ENCODE peak calls at places on chromosomes 4 and X, in seven cellular contexts. One of them, this sample, is unnamed.

GRCh38 chr4:2798399-2799301 is 5.8 kb downstream of the SH3BP2 start:
- DNase-seq in AG04450: no peak
- DNase-seq in astrocyte: no peak
- DNase-seq in lower lobe of right lung: peak
- DNase-seq in right lobe of liver: peak
- DNase-seq in OCI-LY7: peak
- DNase-seq in GM23338: no peak
- DNase-seq in this sample: no peak

GRCh38 chr4:10063544-10064300 is 42.4 kb upstream of the SLC2A9 start:
- DNase-seq in AG04450: peak
- DNase-seq in astrocyte: peak
- DNase-seq in lower lobe of right lung: peak
- DNase-seq in right lobe of liver: peak
- DNase-seq in OCI-LY7: no peak
- DNase-seq in GM23338: peak
- DNase-seq in this sample: peak

GRCh38 chr4:61938250-61938846 is 738.2 kb downstream of the ADGRL3 start:
- DNase-seq in AG04450: no peak
- DNase-seq in astrocyte: no peak
- DNase-seq in lower lobe of right lung: no peak
- DNase-seq in right lobe of liver: no peak
- DNase-seq in OCI-LY7: no peak
- DNase-seq in GM23338: peak
- DNase-seq in this sample: no peak

GRCh38 chr4:76212851-76213414 is 691 bp downstream of the SCARB2 start:
- DNase-seq in AG04450: no peak
- DNase-seq in astrocyte: peak
- DNase-seq in lower lobe of right lung: no peak
- DNase-seq in right lobe of liver: no peak
- DNase-seq in OCI-LY7: no peak
- DNase-seq in GM23338: peak
- DNase-seq in this sample: peak

GRCh38 chrX:57313583-57314215 is 27.2 kb downstream of the FAAH2 start:
- DNase-seq in AG04450: no peak
- DNase-seq in astrocyte: no peak
- DNase-seq in lower lobe of right lung: no peak
- DNase-seq in right lobe of liver: no peak
- DNase-seq in OCI-LY7: no peak
- DNase-seq in GM23338: no peak
- DNase-seq in this sample: no peak

GRCh38 chrX:154378059-154378798 is 866 bp upstream of the EMD start:
- DNase-seq in AG04450: no peak
- DNase-seq in astrocyte: no peak
- DNase-seq in lower lobe of right lung: peak
- DNase-seq in right lobe of liver: peak
- DNase-seq in OCI-LY7: peak
- DNase-seq in GM23338: peak
- DNase-seq in this sample: no peak

GRCh38 chr4:139524062-139524631 is 31.9 kb downstream of the SETD7 start:
- DNase-seq in AG04450: no peak
- DNase-seq in astrocyte: peak
- DNase-seq in lower lobe of right lung: no peak
- DNase-seq in right lobe of liver: no peak
- DNase-seq in OCI-LY7: no peak
- DNase-seq in GM23338: no peak
- DNase-seq in this sample: no peak

GRCh38 chr4:31193516-31193915 is 473.3 kb downstream of the PCDH7 start:
- DNase-seq in AG04450: no peak
- DNase-seq in astrocyte: no peak
- DNase-seq in lower lobe of right lung: no peak
- DNase-seq in right lobe of liver: no peak
- DNase-seq in OCI-LY7: no peak
- DNase-seq in GM23338: no peak
- DNase-seq in this sample: no peak

GRCh38 chr4:13541720-13542576 is 2.4 kb downstream of the NKX3-2 start:
- DNase-seq in AG04450: no peak
- DNase-seq in astrocyte: no peak
- DNase-seq in lower lobe of right lung: no peak
- DNase-seq in right lobe of liver: no peak
- DNase-seq in OCI-LY7: no peak
- DNase-seq in GM23338: peak
- DNase-seq in this sample: no peak

GRCh38 chrX:102840871-102841705 is 96.0 kb upstream of the RAB40AL start:
- DNase-seq in AG04450: no peak
- DNase-seq in astrocyte: no peak
- DNase-seq in lower lobe of right lung: no peak
- DNase-seq in right lobe of liver: no peak
- DNase-seq in OCI-LY7: no peak
- DNase-seq in GM23338: peak
- DNase-seq in this sample: peak

GRCh38 chr4:53962516-53963225 is 101.7 kb downstream of the CHIC2 start:
- DNase-seq in AG04450: peak
- DNase-seq in astrocyte: peak
- DNase-seq in lower lobe of right lung: no peak
- DNase-seq in right lobe of liver: no peak
- DNase-seq in OCI-LY7: no peak
- DNase-seq in GM23338: no peak
- DNase-seq in this sample: peak

GRCh38 chr4:60450054-60450453 is 750.1 kb upstream of the ADGRL3 start:
- DNase-seq in AG04450: no peak
- DNase-seq in astrocyte: no peak
- DNase-seq in lower lobe of right lung: no peak
- DNase-seq in right lobe of liver: no peak
- DNase-seq in OCI-LY7: no peak
- DNase-seq in GM23338: peak
- DNase-seq in this sample: no peak

GRCh38 chrX:53087378-53087777 is 5.2 kb downstream of the TSPYL2 start:
- DNase-seq in AG04450: no peak
- DNase-seq in astrocyte: no peak
- DNase-seq in lower lobe of right lung: no peak
- DNase-seq in right lobe of liver: no peak
- DNase-seq in OCI-LY7: no peak
- DNase-seq in GM23338: no peak
- DNase-seq in this sample: no peak

GRCh38 chr4:139243448-139244365 is 36.3 kb downstream of the MGARP start:
- DNase-seq in AG04450: peak
- DNase-seq in astrocyte: peak
- DNase-seq in lower lobe of right lung: no peak
- DNase-seq in right lobe of liver: no peak
- DNase-seq in OCI-LY7: no peak
- DNase-seq in GM23338: no peak
- DNase-seq in this sample: peak

GRCh38 chrX:106802388-106803275 is at the start of gene TBC1D8B:
- DNase-seq in AG04450: peak
- DNase-seq in astrocyte: peak
- DNase-seq in lower lobe of right lung: peak
- DNase-seq in right lobe of liver: peak
- DNase-seq in OCI-LY7: peak
- DNase-seq in GM23338: peak
- DNase-seq in this sample: peak

GRCh38 chrX:28701222-28701621 is 114.0 kb downstream of the IL1RAPL1 start:
- DNase-seq in AG04450: no peak
- DNase-seq in astrocyte: no peak
- DNase-seq in lower lobe of right lung: no peak
- DNase-seq in right lobe of liver: no peak
- DNase-seq in OCI-LY7: no peak
- DNase-seq in GM23338: no peak
- DNase-seq in this sample: no peak

GRCh38 chr4:24686866-24687672 is 102.7 kb upstream of the DHX15 start:
- DNase-seq in AG04450: no peak
- DNase-seq in astrocyte: no peak
- DNase-seq in lower lobe of right lung: peak
- DNase-seq in right lobe of liver: no peak
- DNase-seq in OCI-LY7: peak
- DNase-seq in GM23338: peak
- DNase-seq in this sample: peak

GRCh38 chr4:91471280-91471679 is 832.5 kb upstream of the GRID2 start:
- DNase-seq in AG04450: no peak
- DNase-seq in astrocyte: no peak
- DNase-seq in lower lobe of right lung: peak
- DNase-seq in right lobe of liver: no peak
- DNase-seq in OCI-LY7: no peak
- DNase-seq in GM23338: no peak
- DNase-seq in this sample: no peak

GRCh38 chr4:5044341-5044740 is 6.9 kb upstream of the STK32B start:
- DNase-seq in AG04450: no peak
- DNase-seq in astrocyte: no peak
- DNase-seq in lower lobe of right lung: no peak
- DNase-seq in right lobe of liver: no peak
- DNase-seq in OCI-LY7: no peak
- DNase-seq in GM23338: no peak
- DNase-seq in this sample: no peak

GRCh38 chr4:5041609-5042234 is 9.6 kb upstream of the STK32B start:
- DNase-seq in AG04450: no peak
- DNase-seq in astrocyte: no peak
- DNase-seq in lower lobe of right lung: no peak
- DNase-seq in right lobe of liver: no peak
- DNase-seq in OCI-LY7: no peak
- DNase-seq in GM23338: no peak
- DNase-seq in this sample: no peak

GRCh38 chr4:5048721-5049120 is 2.6 kb upstream of the STK32B start:
- DNase-seq in AG04450: no peak
- DNase-seq in astrocyte: no peak
- DNase-seq in lower lobe of right lung: no peak
- DNase-seq in right lobe of liver: no peak
- DNase-seq in OCI-LY7: no peak
- DNase-seq in GM23338: no peak
- DNase-seq in this sample: no peak

GRCh38 chr4:5043579-5043978 is 7.7 kb upstream of the STK32B start:
- DNase-seq in AG04450: no peak
- DNase-seq in astrocyte: no peak
- DNase-seq in lower lobe of right lung: no peak
- DNase-seq in right lobe of liver: no peak
- DNase-seq in OCI-LY7: no peak
- DNase-seq in GM23338: peak
- DNase-seq in this sample: no peak

DNA sequence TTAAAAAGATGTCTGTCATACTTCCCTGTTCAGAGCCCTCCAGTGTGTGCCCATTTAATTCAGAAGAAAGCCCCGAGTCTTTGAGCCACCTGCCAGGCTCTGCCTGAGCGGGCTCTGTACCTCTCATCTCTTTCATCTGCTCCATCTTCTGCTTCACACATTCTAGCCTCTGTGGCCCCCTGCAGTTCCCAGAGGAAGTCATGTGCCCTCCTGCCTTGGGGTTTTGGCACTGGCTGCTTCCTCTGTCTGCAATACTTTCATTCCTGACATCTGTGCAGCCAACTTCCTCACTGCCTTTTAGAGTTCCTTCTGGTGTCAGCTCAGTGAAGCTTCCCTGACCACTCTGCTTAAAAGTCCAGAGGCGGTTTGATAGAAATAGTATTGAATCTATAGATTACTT is 6.2 kb upstream of the STK32B start:
- DNase-seq in AG04450: no peak
- DNase-seq in astrocyte: no peak
- DNase-seq in lower lobe of right lung: no peak
- DNase-seq in right lobe of liver: no peak
- DNase-seq in OCI-LY7: peak
- DNase-seq in GM23338: no peak
- DNase-seq in this sample: peak
- H3K4me3 ChIP-seq in AG04450: no peak
- H3K4me3 ChIP-seq in astrocyte: no peak
- H3K4me3 ChIP-seq in lower lobe of right lung: no peak
- H3K4me3 ChIP-seq in right lobe of liver: no peak
- H3K4me3 ChIP-seq in OCI-LY7: no peak
- H3K4me3 ChIP-seq in GM23338: no peak
- H3K4me3 ChIP-seq in this sample: no peak

DNA sequence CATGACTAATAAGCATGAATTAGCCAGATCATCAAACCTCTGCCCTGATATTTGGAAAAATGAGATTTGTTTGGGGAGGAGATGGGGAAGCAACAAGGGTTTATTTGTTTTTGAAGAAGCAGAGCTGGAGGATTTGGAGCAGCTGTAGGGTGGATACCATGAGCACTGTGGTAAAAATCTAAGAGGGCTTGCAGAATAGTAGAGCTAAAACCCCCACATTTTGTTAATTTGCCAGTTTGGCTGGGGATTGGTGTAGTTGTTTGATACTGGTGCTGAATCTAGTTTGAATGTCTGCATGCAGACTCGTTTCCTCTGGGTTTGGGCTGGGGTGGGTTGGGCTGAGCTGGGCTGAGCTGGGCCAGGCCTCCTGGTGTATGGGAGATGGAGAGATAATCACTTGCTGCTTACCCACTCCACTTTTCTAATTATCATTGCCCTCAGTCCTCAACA is 43.7 kb downstream of the SMAD1 start:
- DNase-seq in AG04450: peak
- DNase-seq in astrocyte: no peak
- DNase-seq in lower lobe of right lung: no peak
- DNase-seq in right lobe of liver: no peak
- DNase-seq in OCI-LY7: peak
- DNase-seq in GM23338: no peak
- DNase-seq in this sample: no peak
- H3K27ac ChIP-seq in AG04450: peak
- H3K27ac ChIP-seq in astrocyte: no peak
- H3K27ac ChIP-seq in lower lobe of right lung: no peak
- H3K27ac ChIP-seq in right lobe of liver: no peak
- H3K27ac ChIP-seq in OCI-LY7: peak
- H3K27ac ChIP-seq in GM23338: peak
- H3K27ac ChIP-seq in this sample: no peak

GRCh38 chr4:74039065-74039763 is 725 bp upstream of the CXCL3 start:
- DNase-seq in AG04450: no peak
- DNase-seq in astrocyte: no peak
- DNase-seq in lower lobe of right lung: no peak
- DNase-seq in right lobe of liver: no peak
- DNase-seq in OCI-LY7: no peak
- DNase-seq in GM23338: no peak
- DNase-seq in this sample: peak
- H3K4me3 ChIP-seq in AG04450: peak
- H3K4me3 ChIP-seq in astrocyte: peak
- H3K4me3 ChIP-seq in lower lobe of right lung: peak
- H3K4me3 ChIP-seq in right lobe of liver: peak
- H3K4me3 ChIP-seq in OCI-LY7: no peak
- H3K4me3 ChIP-seq in GM23338: peak
- H3K4me3 ChIP-seq in this sample: peak

GRCh38 chr4:6945052-6945409 is 35.4 kb downstream of the TBC1D14 start:
- DNase-seq in AG04450: no peak
- DNase-seq in astrocyte: no peak
- DNase-seq in lower lobe of right lung: no peak
- DNase-seq in right lobe of liver: no peak
- DNase-seq in OCI-LY7: no peak
- DNase-seq in GM23338: no peak
- DNase-seq in this sample: no peak

GRCh38 chr4:6943012-6943869 is 33.6 kb downstream of the TBC1D14 start:
- DNase-seq in AG04450: no peak
- DNase-seq in astrocyte: no peak
- DNase-seq in lower lobe of right lung: no peak
- DNase-seq in right lobe of liver: no peak
- DNase-seq in OCI-LY7: no peak
- DNase-seq in GM23338: peak
- DNase-seq in this sample: no peak

GRCh38 chr4:6942238-6942800 is 32.7 kb downstream of the TBC1D14 start:
- DNase-seq in AG04450: peak
- DNase-seq in astrocyte: peak
- DNase-seq in lower lobe of right lung: no peak
- DNase-seq in right lobe of liver: no peak
- DNase-seq in OCI-LY7: peak
- DNase-seq in GM23338: no peak
- DNase-seq in this sample: peak

GRCh38 chr4:6944311-6945051 is 34.9 kb downstream of the TBC1D14 start:
- DNase-seq in AG04450: no peak
- DNase-seq in astrocyte: no peak
- DNase-seq in lower lobe of right lung: no peak
- DNase-seq in right lobe of liver: no peak
- DNase-seq in OCI-LY7: no peak
- DNase-seq in GM23338: no peak
- DNase-seq in this sample: peak

GRCh38 chr4:6943870-6944195 is 34.2 kb downstream of the TBC1D14 start:
- DNase-seq in AG04450: no peak
- DNase-seq in astrocyte: no peak
- DNase-seq in lower lobe of right lung: no peak
- DNase-seq in right lobe of liver: no peak
- DNase-seq in OCI-LY7: no peak
- DNase-seq in GM23338: no peak
- DNase-seq in this sample: no peak
- H3K27ac ChIP-seq in AG04450: no peak
- H3K27ac ChIP-seq in astrocyte: no peak
- H3K27ac ChIP-seq in lower lobe of right lung: no peak
- H3K27ac ChIP-seq in right lobe of liver: peak
- H3K27ac ChIP-seq in OCI-LY7: no peak
- H3K27ac ChIP-seq in GM23338: peak
- H3K27ac ChIP-seq in this sample: no peak